ENCODE peak calls at places on chromosomes 4 and X, in seven cellular contexts. One of them, this sample, is unnamed.

GRCh38 chr4:125702406-125702805 is 387.7 kb downstream of the FAT4 start:
- DNase-seq in IMR-90: peak; percentile 35
- DNase-seq in H9: no peak
- DNase-seq in neuronal stem cell: no peak
- DNase-seq in H1: no peak
- DNase-seq in mesendoderm: no peak
- DNase-seq in trophoblast cell: no peak
- DNase-seq in this sample: no peak

GRCh38 chrX:50718791-50719190 is 95.2 kb downstream of the SHROOM4 start:
- DNase-seq in H9: no peak
- DNase-seq in H1: no peak
- DNase-seq in neuronal stem cell: no peak
- DNase-seq in trophoblast cell: no peak
- DNase-seq in mesendoderm: no peak
- DNase-seq in IMR-90: peak; percentile 63
- DNase-seq in this sample: no peak

GRCh38 chrX:13360146-13360545 is 40.3 kb upstream of the ATXN3L start:
- DNase-seq in mesendoderm: no peak
- DNase-seq in H9: no peak
- DNase-seq in neuronal stem cell: no peak
- DNase-seq in H1: no peak
- DNase-seq in trophoblast cell: no peak
- DNase-seq in IMR-90: no peak
- DNase-seq in this sample: no peak

GRCh38 chrX:153319295-153319694 is 2.3 kb downstream of the PNMA6F start:
- DNase-seq in IMR-90: no peak
- DNase-seq in trophoblast cell: no peak
- DNase-seq in mesendoderm: no peak
- DNase-seq in H9: no peak
- DNase-seq in neuronal stem cell: no peak
- DNase-seq in H1: no peak
- DNase-seq in this sample: no peak

GRCh38 chr4:122003335-122003734 is 51.5 kb upstream of the TRPC3 start:
- DNase-seq in trophoblast cell: peak; percentile 86
- DNase-seq in H9: peak; percentile 82
- DNase-seq in neuronal stem cell: peak; percentile 12
- DNase-seq in IMR-90: no peak
- DNase-seq in H1: peak; percentile 67
- DNase-seq in mesendoderm: peak; percentile 86
- DNase-seq in this sample: no peak

GRCh38 chr4:99382745-99383360 is 30.3 kb upstream of the ADH1C start:
- DNase-seq in trophoblast cell: no peak
- DNase-seq in neuronal stem cell: no peak
- DNase-seq in H9: no peak
- DNase-seq in mesendoderm: no peak
- DNase-seq in IMR-90: peak; percentile 71
- DNase-seq in H1: no peak
- DNase-seq in this sample: no peak

GRCh38 chrX:22345884-22346283 is 73.2 kb downstream of the CBLL2 start:
- DNase-seq in H9: no peak
- DNase-seq in trophoblast cell: no peak
- DNase-seq in IMR-90: peak; percentile 26
- DNase-seq in mesendoderm: no peak
- DNase-seq in neuronal stem cell: no peak
- DNase-seq in H1: no peak
- DNase-seq in this sample: no peak

GRCh38 chr4:67288964-67289363 is 256.3 kb downstream of the CENPC start:
- DNase-seq in H1: peak; percentile 75
- DNase-seq in neuronal stem cell: peak; percentile 31
- DNase-seq in H9: peak; percentile 57
- DNase-seq in trophoblast cell: no peak
- DNase-seq in IMR-90: no peak
- DNase-seq in mesendoderm: peak; percentile 64
- DNase-seq in this sample: peak; percentile 25

GRCh38 chr4:5827108-5828004 is 65.5 kb downstream of the CRMP1 start:
- DNase-seq in H1: no peak
- DNase-seq in trophoblast cell: no peak
- DNase-seq in mesendoderm: no peak
- DNase-seq in H9: no peak
- DNase-seq in neuronal stem cell: no peak
- DNase-seq in IMR-90: peak; percentile 13
- DNase-seq in this sample: no peak

GRCh38 chr4:83335691-83336090 is 1.0 kb upstream of the HPSE start:
- DNase-seq in H1: no peak
- DNase-seq in trophoblast cell: no peak
- DNase-seq in mesendoderm: no peak
- DNase-seq in IMR-90: no peak
- DNase-seq in H9: no peak
- DNase-seq in neuronal stem cell: no peak
- DNase-seq in this sample: no peak

DNA sequence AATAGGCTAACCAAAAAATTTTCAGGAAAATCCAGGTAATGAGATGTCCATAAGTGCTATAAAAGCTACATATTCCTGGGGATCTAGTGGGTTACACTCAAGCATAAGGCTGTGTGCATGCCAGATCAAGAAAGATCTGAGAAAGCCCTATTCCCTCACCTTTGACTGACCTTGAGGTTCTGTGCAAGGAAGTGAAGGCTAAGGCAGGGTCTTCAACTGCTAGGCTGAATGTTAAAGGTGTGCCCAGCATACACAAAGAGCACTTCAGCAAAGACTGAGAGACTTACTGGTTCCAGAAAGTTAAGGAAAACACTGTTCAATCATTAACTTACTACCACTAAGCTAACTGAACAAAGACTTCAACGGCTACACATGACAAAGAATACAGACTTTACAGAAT is 269.7 kb downstream of the GPC3 start:
- DNase-seq in H9: no peak
- DNase-seq in neuronal stem cell: no peak
- DNase-seq in H1: no peak
- DNase-seq in trophoblast cell: no peak
- DNase-seq in mesendoderm: no peak
- DNase-seq in IMR-90: no peak
- DNase-seq in this sample: no peak
- H4K8ac ChIP-seq in H9: no peak overlapping the region
- H4K8ac ChIP-seq in neuronal stem cell: no peak overlapping the region
- H4K8ac ChIP-seq in H1: no peak overlapping the region
- H4K8ac ChIP-seq in trophoblast cell: no peak overlapping the region
- H4K8ac ChIP-seq in mesendoderm: no peak overlapping the region
- H4K8ac ChIP-seq in IMR-90: no peak overlapping the region
- H4K8ac ChIP-seq in this sample: no peak overlapping the region

DNA sequence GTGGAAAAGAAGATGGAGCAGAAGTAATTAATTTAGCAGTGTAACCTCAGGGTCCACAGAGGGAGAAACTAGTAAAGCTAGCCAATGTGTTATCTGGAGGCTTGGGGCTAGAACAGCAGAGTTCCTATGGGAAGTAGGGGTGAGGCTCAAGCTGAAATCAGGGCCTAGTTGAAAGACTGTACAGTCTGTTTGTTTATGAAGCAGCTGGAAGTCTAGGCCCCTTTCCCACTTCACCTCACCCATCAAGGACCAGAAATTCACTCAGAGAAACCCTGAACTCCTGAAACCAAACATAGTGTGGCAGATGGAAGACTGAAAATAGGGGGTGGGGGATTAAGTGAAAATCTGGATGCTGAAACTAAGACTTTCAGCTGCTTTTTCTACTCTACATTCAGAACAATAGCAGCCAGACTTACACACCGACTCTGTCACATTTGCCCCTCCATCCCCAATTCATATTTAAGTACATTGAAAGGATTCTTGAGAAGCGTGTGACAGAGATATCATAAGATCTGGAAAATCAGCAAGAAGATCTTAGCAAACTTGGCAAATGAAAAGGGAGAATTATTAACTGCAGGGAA is 32.6 kb upstream of the FAM241A start:
- DNase-seq in trophoblast cell: no peak
- DNase-seq in H1: no peak
- DNase-seq in mesendoderm: no peak
- DNase-seq in neuronal stem cell: no peak
- DNase-seq in H9: no peak
- DNase-seq in IMR-90: no peak
- DNase-seq in this sample: no peak
- H3K4me2 ChIP-seq in trophoblast cell: no peak overlapping the region
- H3K4me2 ChIP-seq in H1: no peak overlapping the region
- H3K4me2 ChIP-seq in mesendoderm: no peak overlapping the region
- H3K4me2 ChIP-seq in neuronal stem cell: no peak overlapping the region
- H3K4me2 ChIP-seq in H9: no peak overlapping the region
- H3K4me2 ChIP-seq in IMR-90: no peak overlapping the region
- H3K4me2 ChIP-seq in this sample: no peak overlapping the region

GRCh38 chr4:73730854-73731253 is 9.5 kb upstream of the CXCL8 start:
- DNase-seq in H1: no peak
- DNase-seq in mesendoderm: no peak
- DNase-seq in trophoblast cell: no peak
- DNase-seq in IMR-90: no peak
- DNase-seq in neuronal stem cell: no peak
- DNase-seq in H9: no peak
- DNase-seq in this sample: no peak
- H4K8ac ChIP-seq in H1: no peak overlapping the region
- H4K8ac ChIP-seq in mesendoderm: no peak overlapping the region
- H4K8ac ChIP-seq in trophoblast cell: no peak overlapping the region
- H4K8ac ChIP-seq in IMR-90: no peak overlapping the region
- H4K8ac ChIP-seq in neuronal stem cell: no peak overlapping the region
- H4K8ac ChIP-seq in H9: no peak overlapping the region
- H4K8ac ChIP-seq in this sample: no peak overlapping the region

DNA sequence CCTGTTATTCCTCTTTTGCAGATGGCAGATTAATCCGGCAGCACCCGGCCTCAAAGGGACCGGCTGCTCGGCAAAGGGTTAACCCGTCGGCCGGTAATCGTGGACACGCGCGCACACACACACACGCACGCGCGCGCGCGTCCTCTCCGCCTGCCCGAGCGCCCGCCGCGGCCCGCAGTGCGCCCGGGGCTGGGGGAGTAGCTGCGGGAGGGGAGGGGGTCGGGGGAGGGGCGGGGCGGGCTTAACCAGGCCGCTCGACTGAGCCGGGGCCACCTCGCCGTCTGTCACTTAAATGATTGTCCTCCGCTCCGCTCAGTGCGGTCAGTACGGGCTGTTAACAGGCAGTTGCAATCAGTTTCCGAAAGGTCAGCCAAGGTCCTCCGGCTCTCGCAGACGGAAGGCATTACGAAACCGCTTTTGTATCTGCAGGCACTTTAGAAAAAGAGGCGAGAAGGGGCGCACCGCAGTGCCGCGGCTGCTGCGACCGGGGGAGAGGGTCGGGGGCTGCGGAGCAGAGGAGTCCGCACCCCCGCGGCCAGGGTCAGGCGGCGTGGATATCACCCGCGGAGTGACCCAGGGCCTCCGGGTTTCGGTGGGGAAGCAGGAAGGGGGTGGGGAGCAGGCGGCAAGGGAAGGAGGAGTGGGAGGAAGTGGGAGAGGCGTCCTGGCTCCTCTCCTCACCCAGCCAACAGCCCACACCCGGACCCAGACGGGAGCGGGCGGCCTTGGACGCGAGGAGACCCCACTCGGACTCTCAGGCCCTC is 57.3 kb upstream of the BCOR start:
- DNase-seq in trophoblast cell: peak; percentile 76
- DNase-seq in neuronal stem cell: no peak
- DNase-seq in IMR-90: peak; percentile 50
- DNase-seq in H9: peak; percentile 75
- DNase-seq in mesendoderm: peak; percentile 80
- DNase-seq in H1: peak; percentile 52
- DNase-seq in this sample: peak; percentile 77
- H3K4me2 ChIP-seq in trophoblast cell: peak overlapping the region; percentile 76
- H3K4me2 ChIP-seq in neuronal stem cell: peak overlapping the region; percentile 66
- H3K4me2 ChIP-seq in IMR-90: peak overlapping the region; percentile 60
- H3K4me2 ChIP-seq in H9: peak overlapping the region; percentile 86
- H3K4me2 ChIP-seq in mesendoderm: peak overlapping the region; percentile 48
- H3K4me2 ChIP-seq in H1: peak overlapping the region; percentile 84
- H3K4me2 ChIP-seq in this sample: peak overlapping the region; percentile 84

GRCh38 chr4:151548708-151549107 is 139.7 kb downstream of the FHIP1A start:
- DNase-seq in neuronal stem cell: no peak
- DNase-seq in IMR-90: no peak
- DNase-seq in trophoblast cell: no peak
- DNase-seq in mesendoderm: no peak
- DNase-seq in H9: no peak
- DNase-seq in H1: no peak
- DNase-seq in this sample: no peak

GRCh38 chr4:151559595-151559994 is 150.6 kb downstream of the FHIP1A start:
- DNase-seq in neuronal stem cell: no peak
- DNase-seq in trophoblast cell: no peak
- DNase-seq in IMR-90: no peak
- DNase-seq in mesendoderm: no peak
- DNase-seq in H9: no peak
- DNase-seq in H1: no peak
- DNase-seq in this sample: no peak

GRCh38 chr4:151555151-151555945 is 146.4 kb downstream of the FHIP1A start:
- DNase-seq in mesendoderm: no peak
- DNase-seq in H9: no peak
- DNase-seq in IMR-90: no peak
- DNase-seq in H1: no peak
- DNase-seq in neuronal stem cell: no peak
- DNase-seq in trophoblast cell: no peak
- DNase-seq in this sample: no peak

GRCh38 chr4:151558496-151559113 is 149.6 kb downstream of the FHIP1A start:
- DNase-seq in mesendoderm: no peak
- DNase-seq in IMR-90: no peak
- DNase-seq in trophoblast cell: no peak
- DNase-seq in H1: no peak
- DNase-seq in H9: no peak
- DNase-seq in neuronal stem cell: no peak
- DNase-seq in this sample: no peak

DNA sequence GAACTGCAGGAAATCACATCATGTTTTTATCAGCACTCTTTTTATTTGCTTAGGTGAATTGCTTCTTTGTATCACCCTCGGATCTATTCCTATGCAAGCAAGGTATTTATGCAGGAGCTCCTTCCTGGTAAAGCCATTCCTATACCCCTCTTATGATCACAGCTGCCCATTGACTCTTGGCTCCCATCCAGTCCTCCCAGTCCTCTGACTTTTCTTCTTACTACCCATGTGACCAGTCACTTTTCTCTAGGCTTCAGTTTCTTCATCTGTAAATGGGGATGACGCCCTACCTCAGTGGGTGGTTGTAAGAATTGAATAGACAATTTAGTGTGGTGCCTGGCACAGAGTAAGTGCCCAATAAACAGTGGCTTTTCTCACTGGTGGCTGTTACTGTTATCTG is 144.9 kb downstream of the FHIP1A start:
- DNase-seq in H9: no peak
- DNase-seq in H1: no peak
- DNase-seq in mesendoderm: peak; percentile 26
- DNase-seq in IMR-90: no peak
- DNase-seq in trophoblast cell: no peak
- DNase-seq in neuronal stem cell: no peak
- DNase-seq in this sample: no peak
- H4K8ac ChIP-seq in H9: no peak overlapping the region
- H4K8ac ChIP-seq in H1: no peak overlapping the region
- H4K8ac ChIP-seq in mesendoderm: no peak overlapping the region
- H4K8ac ChIP-seq in IMR-90: no peak overlapping the region
- H4K8ac ChIP-seq in trophoblast cell: no peak overlapping the region
- H4K8ac ChIP-seq in neuronal stem cell: no peak overlapping the region
- H4K8ac ChIP-seq in this sample: no peak overlapping the region

This sample was measured in mesenchymal stem cell.